ENCODE peak calls at places on chromosomes 5 and 9, in nine cellular contexts. Q is RPMI7951, A is nephron progenitor cell, C is AG09309, Z is AG04450, J is GOT3, W is hypothalamus, I is cardiac fibroblast, G is NCI-H1092 treated with DMSO at 0.1 percent for 48 hours. H is an unnamed sample.

GRCh38 chr9:21835111-21835510 is 32.7 kb downstream of the MTAP start:
- DNase-seq in Q (no peak), A (no peak), C (no peak), Z (no peak), J (no peak), W (no peak), I (no peak), G (no peak), H (no peak)

GRCh38 chr5:180689071-180689694 is 39.8 kb upstream of the FLT4 start:
- DNase-seq in Q (no peak), A (no peak), C (no peak), Z (no peak), J (no peak), W (no peak), I (no peak), G (no peak), H (no peak)

GRCh38 chr9:126595982-126596381 is 17.7 kb upstream of the LMX1B start:
- DNase-seq in Q (no peak), A (no peak), C (no peak), Z (no peak), J (no peak), W (no peak), I (no peak), G (no peak), H (no peak)

GRCh38 chr5:172946146-172946545 is 13.1 kb upstream of the RPL26L1 start:
- DNase-seq in Q (no peak), A (no peak), C (no peak), Z (no peak), J (no peak), W (no peak), I (no peak), G (no peak), H (no peak)

GRCh38 chr5:108421713-108422112 is 39.8 kb upstream of the FBXL17 start:
- DNase-seq in Q (peak), A (no peak), C (no peak), Z (no peak), J (no peak), W (no peak), I (peak), G (no peak), H (no peak)

GRCh38 chr9:86975086-86975485 is 27.8 kb upstream of the GAS1 start:
- DNase-seq in Q (no peak), A (no peak), C (peak), Z (no peak), J (no peak), W (no peak), I (no peak), G (no peak), H (no peak)

GRCh38 chr5:54844905-54845566 is 140.4 kb downstream of the ESM1 start:
- DNase-seq in Q (peak), A (no peak), C (peak), Z (peak), J (no peak), W (no peak), I (peak), G (no peak), H (no peak)

GRCh38 chr5:143871672-143872071 is 59.7 kb downstream of the HMHB1 start:
- DNase-seq in Q (no peak), A (no peak), C (no peak), Z (no peak), J (no peak), W (no peak), I (no peak), G (no peak), H (no peak)

GRCh38 chr5:78005021-78005785 is 229.1 kb upstream of the TBCA start:
- DNase-seq in Q (peak), A (no peak), C (peak), Z (no peak), J (no peak), W (no peak), I (peak), G (peak), H (no peak)

GRCh38 chr9:22079873-22080341 is 70.8 kb upstream of the CDKN2B start:
- DNase-seq in Q (peak), A (no peak), C (peak), Z (peak), J (no peak), W (peak), I (peak), G (no peak), H (peak)

H was measured in left lobe of liver.